ENCODE peak calls at places on chromosomes 6 and 20, in six cellular contexts. One of them, this sample, is unnamed. For H3K27me3 and H3K36me3, the result is how much of the 10 kb centered on the place peaks cover.

GRCh38 chr20:45343445-45343866 is 4.8 kb downstream of the SDC4 start:
- DNase-seq in endothelial cell of umbilical vein: no peak
- DNase-seq in cardiac muscle cell: no peak
- DNase-seq in psoas muscle: no peak
- DNase-seq in WERI-Rb-1: no peak
- DNase-seq in lower lobe of right lung: peak
- DNase-seq in this sample: no peak

GRCh38 chr6:33160728-33161323 is 31.4 kb downstream of the COL11A2 start:
- DNase-seq in endothelial cell of umbilical vein: peak
- DNase-seq in cardiac muscle cell: no peak
- DNase-seq in psoas muscle: no peak
- DNase-seq in WERI-Rb-1: peak
- DNase-seq in lower lobe of right lung: peak
- DNase-seq in this sample: no peak

GRCh38 chr20:62518911-62519310 is 43.1 kb upstream of the GATA5 start:
- DNase-seq in endothelial cell of umbilical vein: no peak
- DNase-seq in cardiac muscle cell: no peak
- DNase-seq in psoas muscle: peak
- DNase-seq in WERI-Rb-1: no peak
- DNase-seq in lower lobe of right lung: no peak
- DNase-seq in this sample: no peak

GRCh38 chr6:129852257-129852858 is 8.8 kb downstream of the TMEM244 start:
- DNase-seq in endothelial cell of umbilical vein: peak
- DNase-seq in cardiac muscle cell: no peak
- DNase-seq in psoas muscle: no peak
- DNase-seq in WERI-Rb-1: no peak
- DNase-seq in lower lobe of right lung: no peak
- DNase-seq in this sample: no peak

GRCh38 chr6:42696526-42697267 is 25.7 kb downstream of the PRPH2 start:
- DNase-seq in endothelial cell of umbilical vein: no peak
- DNase-seq in cardiac muscle cell: no peak
- DNase-seq in psoas muscle: no peak
- DNase-seq in WERI-Rb-1: no peak
- DNase-seq in lower lobe of right lung: no peak
- DNase-seq in this sample: no peak

GRCh38 chr6:130965657-130966056 is 97.4 kb downstream of the EPB41L2 start:
- DNase-seq in endothelial cell of umbilical vein: no peak
- DNase-seq in cardiac muscle cell: no peak
- DNase-seq in psoas muscle: no peak
- DNase-seq in WERI-Rb-1: no peak
- DNase-seq in lower lobe of right lung: no peak
- DNase-seq in this sample: no peak

GRCh38 chr6:88609973-88610372 is 353.4 kb downstream of the RNGTT start:
- DNase-seq in endothelial cell of umbilical vein: no peak
- DNase-seq in cardiac muscle cell: no peak
- DNase-seq in psoas muscle: no peak
- DNase-seq in WERI-Rb-1: no peak
- DNase-seq in lower lobe of right lung: no peak
- DNase-seq in this sample: no peak

GRCh38 chr6:29483735-29484134 is 4.0 kb downstream of the MAS1L start:
- DNase-seq in endothelial cell of umbilical vein: no peak
- DNase-seq in cardiac muscle cell: no peak
- DNase-seq in psoas muscle: no peak
- DNase-seq in WERI-Rb-1: no peak
- DNase-seq in lower lobe of right lung: no peak
- DNase-seq in this sample: no peak

GRCh38 chr6:74606488-74607135 is 599.2 kb downstream of the COL12A1 start:
- DNase-seq in endothelial cell of umbilical vein: peak
- DNase-seq in cardiac muscle cell: no peak
- DNase-seq in psoas muscle: no peak
- DNase-seq in WERI-Rb-1: no peak
- DNase-seq in lower lobe of right lung: no peak
- DNase-seq in this sample: no peak

GRCh38 chr6:130754786-130755367 is 72.3 kb upstream of the SMLR1 start:
- DNase-seq in endothelial cell of umbilical vein: no peak
- DNase-seq in cardiac muscle cell: no peak
- DNase-seq in psoas muscle: no peak
- DNase-seq in WERI-Rb-1: no peak
- DNase-seq in lower lobe of right lung: no peak
- DNase-seq in this sample: no peak

GRCh38 chr6:93858213-93858612 is 438.9 kb upstream of the EPHA7 start:
- DNase-seq in endothelial cell of umbilical vein: no peak
- DNase-seq in cardiac muscle cell: no peak
- DNase-seq in psoas muscle: no peak
- DNase-seq in WERI-Rb-1: no peak
- DNase-seq in lower lobe of right lung: no peak
- DNase-seq in this sample: no peak

GRCh38 chr6:22141271-22141745 is 155.5 kb downstream of the PRL start:
- DNase-seq in endothelial cell of umbilical vein: peak
- DNase-seq in cardiac muscle cell: peak
- DNase-seq in psoas muscle: no peak
- DNase-seq in WERI-Rb-1: no peak
- DNase-seq in lower lobe of right lung: no peak
- DNase-seq in this sample: no peak

GRCh38 chr6:143224516-143224915 is 163.8 kb downstream of the AIG1 start:
- DNase-seq in endothelial cell of umbilical vein: peak
- DNase-seq in cardiac muscle cell: no peak
- DNase-seq in psoas muscle: no peak
- DNase-seq in WERI-Rb-1: no peak
- DNase-seq in lower lobe of right lung: no peak
- DNase-seq in this sample: no peak

GRCh38 chr6:109308018-109308492 is 74.2 kb downstream of the CD164 start:
- DNase-seq in endothelial cell of umbilical vein: no peak
- DNase-seq in cardiac muscle cell: no peak
- DNase-seq in psoas muscle: peak
- DNase-seq in WERI-Rb-1: no peak
- DNase-seq in lower lobe of right lung: peak
- DNase-seq in this sample: peak

GRCh38 chr6:148509789-148510581 is 167.3 kb downstream of the SASH1 start:
- DNase-seq in endothelial cell of umbilical vein: peak
- DNase-seq in cardiac muscle cell: no peak
- DNase-seq in psoas muscle: peak
- DNase-seq in WERI-Rb-1: no peak
- DNase-seq in lower lobe of right lung: peak
- DNase-seq in this sample: peak

GRCh38 chr6:7566617-7567173 is 23.3 kb upstream of the SNRNP48 start:
- DNase-seq in endothelial cell of umbilical vein: no peak
- DNase-seq in cardiac muscle cell: no peak
- DNase-seq in psoas muscle: no peak
- DNase-seq in WERI-Rb-1: no peak
- DNase-seq in lower lobe of right lung: no peak
- DNase-seq in this sample: no peak
- TF ChIP-seq CTCF in endothelial cell of umbilical vein: no peak
- TF ChIP-seq CTCF in cardiac muscle cell: no peak
- TF ChIP-seq CTCF in psoas muscle: no peak
- TF ChIP-seq CTCF in WERI-Rb-1: peak
- TF ChIP-seq CTCF in lower lobe of right lung: no peak
- TF ChIP-seq CTCF in this sample: no peak

GRCh38 chr6:7730852-7731251 is 5.0 kb downstream of the BMP6 start:
- DNase-seq in endothelial cell of umbilical vein: peak
- DNase-seq in cardiac muscle cell: no peak
- DNase-seq in psoas muscle: no peak
- DNase-seq in WERI-Rb-1: no peak
- DNase-seq in lower lobe of right lung: no peak
- DNase-seq in this sample: no peak
- H3K27me3 ChIP-seq in endothelial cell of umbilical vein: under half
- H3K27me3 ChIP-seq in cardiac muscle cell: half or more
- H3K27me3 ChIP-seq in psoas muscle: under half
- H3K27me3 ChIP-seq in WERI-Rb-1: half or more
- H3K27me3 ChIP-seq in lower lobe of right lung: under half
- H3K27me3 ChIP-seq in this sample: under half

DNA sequence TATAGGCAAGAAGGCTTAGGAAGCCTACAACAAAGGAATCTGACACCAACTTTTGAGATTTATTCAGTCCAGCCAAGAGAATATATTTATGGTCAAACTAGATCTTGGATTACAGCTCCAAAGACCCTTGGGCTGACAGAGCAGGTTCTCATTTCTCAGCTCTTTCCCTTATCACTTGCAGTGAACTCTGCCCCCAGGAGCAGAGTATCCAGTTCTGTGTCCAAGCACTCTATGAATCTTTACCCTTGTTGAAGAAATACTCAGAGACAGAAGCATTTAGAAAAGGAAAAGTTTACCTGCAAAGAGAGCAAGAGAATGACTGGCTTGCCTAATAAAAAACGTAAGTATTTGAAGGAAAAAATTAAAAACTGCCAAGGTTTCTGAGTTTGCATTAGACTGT is 190.5 kb downstream of the SLC16A10 start:
- DNase-seq in endothelial cell of umbilical vein: no peak
- DNase-seq in cardiac muscle cell: no peak
- DNase-seq in psoas muscle: no peak
- DNase-seq in WERI-Rb-1: no peak
- DNase-seq in lower lobe of right lung: no peak
- DNase-seq in this sample: no peak
- H3K36me3 ChIP-seq in endothelial cell of umbilical vein: under half
- H3K36me3 ChIP-seq in cardiac muscle cell: under half
- H3K36me3 ChIP-seq in psoas muscle: under half
- H3K36me3 ChIP-seq in WERI-Rb-1: under half
- H3K36me3 ChIP-seq in lower lobe of right lung: half or more
- H3K36me3 ChIP-seq in this sample: half or more

GRCh38 chr6:35687658-35688604 is 784 bp downstream of the FKBP5 start:
- DNase-seq in endothelial cell of umbilical vein: peak
- DNase-seq in cardiac muscle cell: peak
- DNase-seq in psoas muscle: peak
- DNase-seq in WERI-Rb-1: peak
- DNase-seq in lower lobe of right lung: peak
- DNase-seq in this sample: no peak
- TF ChIP-seq CTCF in endothelial cell of umbilical vein: no peak
- TF ChIP-seq CTCF in cardiac muscle cell: no peak
- TF ChIP-seq CTCF in psoas muscle: no peak
- TF ChIP-seq CTCF in WERI-Rb-1: peak
- TF ChIP-seq CTCF in lower lobe of right lung: no peak
- TF ChIP-seq CTCF in this sample: no peak

GRCh38 chr6:83709748-83710050 is 798 bp upstream of the SNAP91 start:
- DNase-seq in endothelial cell of umbilical vein: no peak
- DNase-seq in cardiac muscle cell: no peak
- DNase-seq in psoas muscle: no peak
- DNase-seq in WERI-Rb-1: no peak
- DNase-seq in lower lobe of right lung: no peak
- DNase-seq in this sample: no peak

GRCh38 chr6:83708546-83708969 is 343 bp downstream of the SNAP91 start:
- DNase-seq in endothelial cell of umbilical vein: peak
- DNase-seq in cardiac muscle cell: peak
- DNase-seq in psoas muscle: no peak
- DNase-seq in WERI-Rb-1: peak
- DNase-seq in lower lobe of right lung: peak
- DNase-seq in this sample: no peak

GRCh38 chr6:83711958-83712357 is 3.1 kb upstream of the SNAP91 start:
- DNase-seq in endothelial cell of umbilical vein: no peak
- DNase-seq in cardiac muscle cell: no peak
- DNase-seq in psoas muscle: no peak
- DNase-seq in WERI-Rb-1: no peak
- DNase-seq in lower lobe of right lung: no peak
- DNase-seq in this sample: no peak

GRCh38 chr6:83708970-83709747 is at the start of gene SNAP91:
- DNase-seq in endothelial cell of umbilical vein: peak
- DNase-seq in cardiac muscle cell: peak
- DNase-seq in psoas muscle: no peak
- DNase-seq in WERI-Rb-1: peak
- DNase-seq in lower lobe of right lung: peak
- DNase-seq in this sample: no peak

GRCh38 chr6:83707829-83708545 is 914 bp downstream of the SNAP91 start:
- DNase-seq in endothelial cell of umbilical vein: peak
- DNase-seq in cardiac muscle cell: peak
- DNase-seq in psoas muscle: no peak
- DNase-seq in WERI-Rb-1: peak
- DNase-seq in lower lobe of right lung: no peak
- DNase-seq in this sample: no peak
- H3K27me3 ChIP-seq in endothelial cell of umbilical vein: under half
- H3K27me3 ChIP-seq in cardiac muscle cell: under half
- H3K27me3 ChIP-seq in psoas muscle: under half
- H3K27me3 ChIP-seq in WERI-Rb-1: under half
- H3K27me3 ChIP-seq in lower lobe of right lung: under half
- H3K27me3 ChIP-seq in this sample: under half

GRCh38 chr6:53089948-53090347 is 24.7 kb downstream of the FBXO9 start:
- DNase-seq in endothelial cell of umbilical vein: no peak
- DNase-seq in cardiac muscle cell: no peak
- DNase-seq in psoas muscle: no peak
- DNase-seq in WERI-Rb-1: no peak
- DNase-seq in lower lobe of right lung: no peak
- DNase-seq in this sample: no peak

GRCh38 chr6:53095716-53096115 is 30.5 kb downstream of the FBXO9 start:
- DNase-seq in endothelial cell of umbilical vein: no peak
- DNase-seq in cardiac muscle cell: no peak
- DNase-seq in psoas muscle: no peak
- DNase-seq in WERI-Rb-1: no peak
- DNase-seq in lower lobe of right lung: no peak
- DNase-seq in this sample: no peak

GRCh38 chr6:53095270-53095669 is 30.1 kb downstream of the FBXO9 start:
- DNase-seq in endothelial cell of umbilical vein: no peak
- DNase-seq in cardiac muscle cell: no peak
- DNase-seq in psoas muscle: no peak
- DNase-seq in WERI-Rb-1: no peak
- DNase-seq in lower lobe of right lung: no peak
- DNase-seq in this sample: no peak

GRCh38 chr6:53086302-53086701 is 21.1 kb downstream of the FBXO9 start:
- DNase-seq in endothelial cell of umbilical vein: no peak
- DNase-seq in cardiac muscle cell: no peak
- DNase-seq in psoas muscle: no peak
- DNase-seq in WERI-Rb-1: no peak
- DNase-seq in lower lobe of right lung: no peak
- DNase-seq in this sample: no peak

DNA sequence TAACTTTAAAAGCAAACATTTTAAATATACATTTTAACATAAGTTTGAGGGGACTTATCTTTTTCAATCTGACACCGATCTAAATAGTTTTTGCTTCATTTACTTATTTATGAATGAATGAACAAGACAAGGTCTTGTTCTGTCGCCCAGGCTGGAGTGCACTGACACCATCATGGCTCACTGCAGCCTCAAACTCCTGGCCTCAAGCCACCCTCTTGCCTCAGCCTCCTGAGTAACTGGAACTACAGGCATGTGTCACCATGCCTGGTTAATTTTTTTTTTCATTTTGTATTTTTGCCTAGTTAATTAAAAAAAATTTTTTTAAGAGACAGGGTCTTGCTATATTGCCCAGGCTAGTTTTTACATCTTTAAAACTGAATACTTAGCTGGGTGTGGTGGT is 25.4 kb downstream of the FBXO9 start:
- DNase-seq in endothelial cell of umbilical vein: no peak
- DNase-seq in cardiac muscle cell: no peak
- DNase-seq in psoas muscle: no peak
- DNase-seq in WERI-Rb-1: no peak
- DNase-seq in lower lobe of right lung: no peak
- DNase-seq in this sample: no peak
- H3K36me3 ChIP-seq in endothelial cell of umbilical vein: under half
- H3K36me3 ChIP-seq in cardiac muscle cell: half or more
- H3K36me3 ChIP-seq in psoas muscle: under half
- H3K36me3 ChIP-seq in WERI-Rb-1: half or more
- H3K36me3 ChIP-seq in lower lobe of right lung: half or more
- H3K36me3 ChIP-seq in this sample: half or more

This sample was measured in right atrium auricular region.